ENCODE peak calls at places on chromosomes 2 and 18, in four cellular contexts. M is K562, Q is HepG2, G is GM12878. H is an unnamed sample.

GRCh38 chr2:105557021-105557420 is 158.2 kb upstream of the FHL2 start:
- DNase-seq in G (no peak), M (no peak), Q (no peak), H (no peak)

GRCh38 chr18:6891788-6892187 is 162.3 kb downstream of the ARHGAP28 start:
- DNase-seq in M (no peak), G (no peak), Q (no peak), H (no peak)

GRCh38 chr2:29878898-29879297 is 42.5 kb downstream of the ALK start:
- DNase-seq in Q (no peak), M (no peak), G (no peak), H (no peak)

GRCh38 chr2:236642125-236642524 is 72.5 kb downstream of the ACKR3 start:
- DNase-seq in Q (no peak), G (no peak), M (no peak), H (no peak)

GRCh38 chr2:234670052-234670451 is 173.2 kb upstream of the ARL4C start:
- DNase-seq in G (no peak), M (no peak), Q (no peak), H (no peak)

GRCh38 chr2:102481931-102482330 is 8.9 kb downstream of the SLC9A4 start:
- DNase-seq in Q (no peak), G (no peak), M (no peak), H (no peak)

GRCh38 chr2:102789349-102790085 is 27.7 kb downstream of the TMEM182 start:
- DNase-seq in G (no peak), M (no peak), Q (no peak), H (no peak)

GRCh38 chr2:7607774-7608173 is 690.6 kb downstream of the RNF144A start:
- DNase-seq in G (no peak), Q (no peak), M (no peak), H (no peak)

GRCh38 chr2:26756337-26756736 is 7.7 kb upstream of the SLC35F6 start:
- DNase-seq in Q (no peak), M (no peak), G (no peak), H (no peak)

GRCh38 chr18:3207565-3207964 is 12.2 kb downstream of the MYOM1 start:
- DNase-seq in M (no peak), G (no peak), Q (peak), H (no peak)

GRCh38 chr2:26687785-26688184 is 4.7 kb upstream of the KCNK3 start:
- DNase-seq in G (no peak), Q (peak), M (no peak), H (no peak)

GRCh38 chr18:74541703-74542555 is 7.6 kb downstream of the CNDP1 start:
- DNase-seq in G (no peak), Q (peak), M (no peak), H (no peak)

GRCh38 chr2:157107877-157108276 is 149.6 kb upstream of the GALNT5 start:
- DNase-seq in M (no peak), G (no peak), Q (no peak), H (no peak)

GRCh38 chr2:85936421-85937068 is 47.8 kb upstream of the ST3GAL5 start:
- DNase-seq in Q (no peak), G (no peak), M (no peak), H (no peak)

GRCh38 chr18:35756506-35757117 is 175.1 kb downstream of the GALNT1 start:
- DNase-seq in Q (peak), M (peak), G (no peak), H (peak)

GRCh38 chr2:218230882-218231281 is 13.9 kb downstream of the ARPC2 start:
- DNase-seq in G (no peak), Q (peak), M (peak), H (no peak)

GRCh38 chr2:38601061-38601460 is 1.7 kb downstream of the HNRNPLL start:
- DNase-seq in M (no peak), G (no peak), Q (no peak), H (no peak)

GRCh38 chr18:68916734-68917133 is 118.9 kb downstream of the CCDC102B start:
- DNase-seq in G (no peak), Q (peak), M (no peak), H (no peak)

GRCh38 chr18:31498450-31499156 is 626 bp downstream of the DSG2 start:
- DNase-seq in G (no peak), M (peak), Q (no peak), H (no peak)

GRCh38 chr2:65553504-65554074 is 121.2 kb upstream of the SPRED2 start:
- DNase-seq in M (no peak), Q (no peak), G (no peak), H (no peak)

GRCh38 chr2:160351978-160352377 is 141.6 kb downstream of the RBMS1 start:
- DNase-seq in Q (no peak), M (no peak), G (no peak), H (peak)

GRCh38 chr18:79528846-79529245 is 133.1 kb downstream of the NFATC1 start:
- DNase-seq in Q (peak), M (peak), G (no peak), H (no peak)

GRCh38 chr18:63273170-63273925 is 46.2 kb downstream of the BCL2 start:
- DNase-seq in M (no peak), Q (no peak), G (no peak), H (no peak)

GRCh38 chr2:100244881-100245605 is 77.3 kb downstream of the LONRF2 start:
- DNase-seq in G (no peak), Q (no peak), M (no peak), H (no peak)

GRCh38 chr2:118246726-118247125 is 158.5 kb downstream of the INSIG2 start:
- DNase-seq in M (no peak), Q (no peak), G (no peak), H (no peak)

GRCh38 chr18:41745166-41746049 is 209.6 kb upstream of the PIK3C3 start:
- DNase-seq in G (no peak), M (no peak), Q (peak), H (peak)

GRCh38 chr2:56688661-56689060 is 504.9 kb downstream of the CCDC85A start:
- DNase-seq in Q (no peak), G (no peak), M (no peak), H (no peak)

GRCh38 chr2:140061240-140061639 is 1281.0 kb upstream of the NXPH2 start:
- DNase-seq in M (no peak), Q (no peak), G (no peak), H (no peak)

GRCh38 chr18:3156325-3156640 is 63.5 kb downstream of the MYOM1 start:
- DNase-seq in M (no peak), G (no peak), Q (no peak), H (no peak)

GRCh38 chr2:216918088-216918680 is 58.3 kb upstream of the TNP1 start:
- DNase-seq in M (no peak), Q (no peak), G (no peak), H (no peak)

GRCh38 chr18:24160086-24160485 is 21.2 kb downstream of the CABYR start:
- DNase-seq in Q (no peak), M (no peak), G (no peak), H (no peak)

GRCh38 chr2:165820296-165820695 is 26.2 kb upstream of the GALNT3 start:
- DNase-seq in M (no peak), G (no peak), Q (no peak), H (no peak)

GRCh38 chr2:218435003-218435982 is 16.4 kb downstream of the VIL1 start:
- DNase-seq in M (no peak), Q (no peak), G (no peak), H (no peak)

DNA sequence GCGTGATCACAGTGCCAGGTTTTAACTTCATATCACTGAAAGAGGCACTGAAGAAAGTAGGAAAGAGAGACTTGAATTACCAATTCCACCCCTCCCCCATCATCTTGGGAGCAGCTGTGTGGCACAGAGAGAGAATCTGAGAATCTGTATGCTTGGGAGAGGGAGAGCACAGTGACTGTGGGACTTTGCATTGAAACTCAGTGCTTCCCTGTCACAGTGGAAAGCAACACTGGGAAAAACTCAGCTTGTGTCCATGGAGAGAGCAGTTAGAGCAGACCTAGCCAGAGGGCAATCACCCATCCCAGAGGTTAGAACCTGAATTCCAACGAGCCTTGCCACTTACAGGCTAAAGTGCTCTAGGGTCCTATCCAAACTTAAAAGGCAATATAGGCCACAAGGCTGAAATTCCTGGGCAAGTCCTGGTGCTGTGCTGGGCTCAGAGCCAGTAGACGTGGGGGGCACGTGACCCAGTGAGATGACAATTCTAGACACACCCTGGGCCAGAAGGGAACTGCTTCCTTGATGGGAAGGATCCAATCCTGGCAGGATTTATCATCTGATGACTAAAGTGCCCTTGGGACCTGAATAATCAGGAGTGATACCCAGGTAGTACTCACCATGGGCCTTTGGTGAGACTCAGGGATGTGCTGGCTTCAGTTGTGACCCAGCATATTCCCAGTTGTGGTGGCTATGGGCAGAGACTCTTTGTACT is 15.5 kb upstream of the ABCB11 start:
- DNase-seq in G (no peak), M (no peak), Q (no peak), H (no peak)
- TF ChIP-seq GABPA in G (no peak), M (no peak), Q (no peak), H (no peak)

GRCh38 chr2:200578778-200579177 is 7.0 kb upstream of the AOX1 start:
- DNase-seq in Q (peak), G (peak), M (no peak), H (peak)
- TF ChIP-seq CTCF in Q (peak), G (peak), M (peak), H (peak)

GRCh38 chr2:133843551-133843950 is 275.3 kb upstream of the NCKAP5 start:
- DNase-seq in G (no peak), M (no peak), Q (no peak), H (no peak)
- TF ChIP-seq GABPA in G (no peak), M (no peak), Q (no peak), H (no peak)

GRCh38 chr2:232810444-232810843 is 34.1 kb upstream of the KCNJ13 start:
- DNase-seq in M (no peak), G (no peak), Q (no peak), H (no peak)

DNA sequence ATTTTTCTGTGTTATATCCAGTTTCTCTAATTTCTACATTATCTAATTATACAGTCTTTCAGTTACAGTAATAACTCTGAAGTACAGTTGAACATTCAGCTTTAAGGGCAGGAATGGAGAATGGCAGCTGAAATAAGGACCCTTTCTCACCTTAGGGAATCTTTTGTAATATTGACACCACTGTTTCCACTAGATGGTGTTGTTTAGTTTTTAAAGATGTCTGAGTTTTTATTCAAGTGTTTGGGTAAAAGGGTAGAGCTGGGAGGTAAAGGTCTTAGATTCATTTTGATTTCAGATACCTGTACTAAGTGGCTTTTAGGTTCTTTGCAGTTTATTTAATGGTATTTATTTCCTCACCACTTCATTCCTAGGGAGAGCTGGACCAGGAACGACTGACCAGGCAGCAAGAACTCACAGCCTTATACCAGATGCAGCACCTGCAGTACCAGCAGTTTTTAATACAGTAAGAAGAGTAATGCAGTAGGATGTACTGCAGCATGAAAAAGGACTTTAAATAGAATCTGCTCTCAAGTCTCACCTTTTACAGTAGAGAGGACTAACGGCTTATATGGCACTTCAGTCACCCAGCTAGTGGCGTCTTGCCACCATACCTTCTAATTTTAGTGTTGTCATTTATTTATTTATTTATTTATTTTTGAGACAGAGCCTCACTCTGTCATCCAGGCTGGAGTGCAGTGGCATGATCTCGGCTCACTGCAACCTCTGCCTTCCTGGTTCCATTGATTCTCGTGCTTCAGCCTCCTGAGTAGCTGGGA is 33.2 kb upstream of the KCNJ13 start:
- DNase-seq in Q (no peak), G (no peak), M (no peak), H (no peak)
- TF ChIP-seq CTCF in Q (no peak), G (no peak), M (no peak), H (no peak)

GRCh38 chr2:23487735-23488492 is 102.9 kb downstream of the KLHL29 start:
- DNase-seq in M (no peak), G (no peak), Q (no peak), H (no peak)
- TF ChIP-seq GABPA in M (no peak), G (no peak), Q (no peak), H (no peak)

DNA sequence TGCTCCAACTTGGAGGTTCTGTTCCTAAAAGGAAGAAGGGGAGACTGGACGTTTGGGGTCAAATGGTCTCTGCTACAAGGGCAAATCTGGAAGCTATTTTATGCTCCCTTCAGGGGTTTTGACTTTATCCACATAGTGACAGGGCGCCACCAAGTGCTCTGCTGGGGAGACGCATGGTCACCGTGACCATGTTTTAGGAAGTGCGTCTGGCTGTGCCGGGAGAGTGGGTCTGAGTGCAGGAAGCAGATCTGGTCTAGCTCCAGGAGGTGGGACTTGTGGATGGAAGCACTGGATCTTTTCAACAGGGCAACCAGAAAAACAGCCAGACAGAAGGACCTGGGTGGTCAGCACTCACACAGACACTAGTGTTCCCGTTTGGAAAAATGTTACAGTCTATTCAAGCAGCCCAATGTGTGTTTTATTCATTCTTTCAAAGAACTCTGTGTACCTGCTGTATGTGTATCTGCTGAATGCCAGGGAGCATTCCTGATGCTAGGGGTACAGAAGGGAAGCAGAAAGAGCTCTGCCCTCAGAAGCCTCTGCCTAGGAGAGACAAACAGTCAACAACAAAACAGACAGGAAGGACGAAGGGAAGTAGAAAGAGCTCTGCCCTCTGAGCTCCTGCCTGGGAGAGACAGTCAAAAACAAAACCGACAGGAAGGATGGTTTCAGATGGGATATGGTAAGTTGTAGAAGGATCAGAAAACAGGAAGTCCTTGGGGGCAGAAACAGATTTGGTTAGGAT is 14.3 kb downstream of the IMPA2 start:
- DNase-seq in Q (peak), M (peak), G (no peak), H (peak)
- TF ChIP-seq CTCF in Q (peak), M (peak), G (peak), H (peak)

GRCh38 chr2:143205106-143205764 is 76.0 kb downstream of the ARHGAP15 start:
- DNase-seq in G (no peak), Q (peak), M (no peak), H (no peak)
- TF ChIP-seq GABPA in G (no peak), Q (no peak), M (no peak), H (no peak)

DNA sequence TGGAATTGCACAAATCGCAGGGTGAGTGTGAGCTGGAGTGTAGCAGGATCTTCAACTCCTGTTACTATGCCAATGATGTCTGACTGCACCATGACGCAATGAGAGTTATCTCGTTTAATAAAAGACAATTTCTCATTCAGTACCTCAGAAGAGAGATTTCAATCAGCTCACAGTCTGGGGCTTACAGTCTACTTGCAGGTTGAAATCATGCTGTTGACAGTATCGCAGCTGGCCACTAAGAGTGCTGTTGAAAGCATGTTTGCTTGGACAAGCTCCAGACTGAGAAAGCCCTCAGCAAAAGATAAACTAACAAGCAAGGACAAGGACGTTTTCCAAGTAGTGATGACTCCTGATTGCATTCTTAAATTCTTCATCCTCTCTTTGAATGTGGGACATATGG is 145.2 kb upstream of the SYT4 start:
- DNase-seq in G (no peak), M (no peak), Q (no peak), H (no peak)
- TF ChIP-seq CTCF in G (no peak), M (no peak), Q (no peak), H (no peak)

H was measured in HL-60.